ENCODE peak calls at places on chromosomes 4 and X, in four cellular contexts. D is GM12878, W is HCT116, A is H1. K is an unnamed sample.
A peak's percentile ranks its signal among the peaks of the same experiment; 100 is the strongest.

GRCh38 chrX:37781808-37782207 is 1.9 kb downstream of the CYBB start:
- DNase-seq in D (no peak), W (no peak), A (no peak), K (no peak)

GRCh38 chr4:151401739-151402138 is 7.2 kb upstream of the FHIP1A start:
- DNase-seq in D (no peak), W (no peak), A (no peak), K (no peak)

GRCh38 chr4:184012937-184013336 is 107.8 kb downstream of the STOX2 start:
- DNase-seq in D (no peak), W (no peak), A (no peak), K (no peak)

GRCh38 chr4:11299016-11299415 is 129.7 kb downstream of the HS3ST1 start:
- DNase-seq in D (no peak), W (no peak), A (no peak), K (no peak)

GRCh38 chr4:121668368-121669162 is 28.2 kb downstream of the ANXA5 start:
- DNase-seq in D (no peak), W (no peak), A (no peak), K (no peak)

GRCh38 chrX:130413415-130413814 is 11.6 kb downstream of the RBMX2 start:
- DNase-seq in D (no peak), W (no peak), A (no peak), K (no peak)

GRCh38 chrX:101078716-101079115 is at the start of gene TMEM35A:
- DNase-seq in D (no peak), W (no peak), A (peak; percentile 49), K (no peak)

GRCh38 chrX:48606091-48606490 is 8.8 kb downstream of the WDR13 start:
- DNase-seq in D (no peak), W (no peak), A (peak; percentile 44), K (no peak)

GRCh38 chr4:17313194-17313593 is 198.7 kb downstream of the QDPR start:
- DNase-seq in D (no peak), W (no peak), A (no peak), K (no peak)

GRCh38 chr4:1627417-1628313 is 56.4 kb downstream of the FAM53A start:
- DNase-seq in D (no peak), W (no peak), A (no peak), K (no peak)

GRCh38 chr4:80422727-80423404 is 87.3 kb downstream of the CFAP299 start:
- DNase-seq in D (no peak), W (no peak), A (no peak), K (no peak)

GRCh38 chr4:80423553-80424224 is 88.2 kb downstream of the CFAP299 start:
- DNase-seq in D (no peak), W (no peak), A (no peak), K (peak; percentile 9)

GRCh38 chr4:80424225-80424581 is 88.7 kb downstream of the CFAP299 start:
- DNase-seq in D (no peak), W (no peak), A (no peak), K (no peak)

GRCh38 chr4:80420638-80421037 is 85.1 kb downstream of the CFAP299 start:
- DNase-seq in D (no peak), W (no peak), A (no peak), K (no peak)

GRCh38 chr4:80425701-80426100 is 90.2 kb downstream of the CFAP299 start:
- DNase-seq in D (no peak), W (no peak), A (no peak), K (no peak)
- TF ChIP-seq EGR1 in D (no peak), W (no peak), A (no peak), K (no peak)

DNA sequence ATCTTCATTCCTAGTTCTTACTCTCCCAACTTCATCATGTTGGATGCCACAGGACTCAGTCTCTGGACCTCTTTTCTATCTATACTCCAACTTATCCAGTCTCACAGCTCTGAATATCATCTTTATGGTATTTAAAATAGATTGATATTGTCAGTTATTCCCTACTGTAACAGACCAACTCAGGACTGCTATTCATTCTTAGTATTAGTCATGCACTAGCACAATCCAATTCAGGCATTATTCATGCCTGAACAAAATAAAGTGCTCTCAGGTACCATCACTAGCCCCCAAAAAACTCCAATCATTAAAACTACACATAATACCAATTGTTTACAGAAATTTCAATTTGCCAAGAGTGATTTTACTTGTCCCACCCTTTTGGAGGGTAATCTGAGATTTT is 37.7 kb downstream of the FRYL start:
- DNase-seq in D (no peak), W (no peak), A (no peak), K (no peak)
- TF ChIP-seq EGR1 in D (no peak), W (no peak), A (no peak), K (no peak)

DNA sequence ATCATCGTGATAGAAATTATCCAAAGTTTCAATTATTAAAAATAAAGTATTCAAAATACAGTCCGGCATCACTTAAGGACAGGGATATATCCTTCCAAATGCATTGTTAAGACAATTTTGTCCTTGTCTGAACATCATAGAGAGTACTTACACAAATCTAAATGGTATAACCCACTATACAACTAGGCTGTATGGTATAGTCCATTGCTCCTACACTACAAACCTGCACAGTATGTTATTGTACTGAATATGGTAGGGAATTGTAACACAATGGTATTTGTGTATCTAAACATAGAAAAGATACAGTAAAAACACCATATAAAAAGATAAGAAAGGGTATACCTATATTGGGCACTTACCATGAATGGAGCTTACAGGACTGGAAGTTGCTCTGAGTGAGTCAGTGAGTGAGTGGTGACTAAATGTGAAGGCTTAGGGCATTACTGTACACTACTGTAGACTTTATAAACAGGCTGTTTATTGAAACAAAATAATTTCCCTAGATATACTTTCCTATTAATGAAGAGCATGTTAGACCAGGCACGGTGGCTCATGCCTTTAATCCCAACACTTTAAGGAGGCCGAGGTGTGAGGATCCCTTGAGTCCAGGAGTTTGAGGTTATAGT is 44.8 kb upstream of the PTPN13 start:
- DNase-seq in D (no peak), W (no peak), A (no peak), K (no peak)
- TF ChIP-seq EGR1 in D (no peak), W (no peak), A (no peak), K (no peak)

DNA sequence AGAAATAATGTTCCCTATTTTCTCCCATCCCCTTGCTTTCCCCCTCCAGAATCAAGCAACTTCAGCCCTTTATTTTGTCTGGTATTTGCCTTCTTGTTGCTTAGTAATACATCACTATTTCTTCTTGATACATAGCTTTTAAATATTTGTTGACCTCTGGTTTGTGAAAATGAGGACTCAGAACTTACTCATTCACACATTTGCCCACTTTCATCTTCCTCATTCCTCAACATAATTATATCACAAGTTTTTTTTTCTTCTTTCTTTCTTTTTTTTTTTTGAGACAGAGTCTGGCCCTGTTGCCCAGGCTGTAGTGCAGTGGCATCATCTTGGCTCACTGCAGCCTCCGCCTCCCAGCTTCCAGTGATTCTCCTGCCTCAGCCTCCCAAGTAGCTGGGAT is 28.9 kb upstream of the NDUFC1 start:
- DNase-seq in D (no peak), W (no peak), A (no peak), K (no peak)
- TF ChIP-seq EGR1 in D (no peak), W (no peak), A (no peak), K (no peak)

GRCh38 chr4:20203508-20203907 is 48.2 kb upstream of the SLIT2 start:
- DNase-seq in D (no peak), W (no peak), A (no peak), K (no peak)
- TF ChIP-seq EGR1 in D (no peak), W (no peak), A (no peak), K (no peak)

DNA sequence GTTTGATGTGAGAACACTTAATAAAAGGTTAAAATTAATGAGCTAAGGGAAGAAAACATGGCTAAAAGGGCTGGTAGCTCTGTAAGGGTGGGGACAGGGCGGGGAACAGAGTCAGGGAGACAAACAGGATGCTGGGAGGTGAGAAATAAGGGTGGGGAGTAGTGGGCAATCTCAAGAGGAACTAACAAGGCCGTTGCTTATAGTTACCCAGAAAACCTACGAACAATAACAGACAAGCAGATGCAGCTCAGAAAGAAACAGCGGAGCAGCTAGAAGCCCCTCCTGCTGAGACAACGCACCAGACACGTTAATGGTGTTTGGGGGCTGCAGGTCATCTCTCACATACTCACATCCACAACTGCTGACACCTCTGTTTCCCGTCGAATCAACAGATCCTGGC is 9.7 kb upstream of the KLF3 start:
- DNase-seq in D (no peak), W (no peak), A (no peak), K (no peak)
- TF ChIP-seq EGR1 in D (no peak), W (no peak), A (no peak), K (no peak)

GRCh38 chrX:35773958-35774564 is 24.1 kb upstream of the MAGEB16 start:
- DNase-seq in D (no peak), W (no peak), A (no peak), K (no peak)
- TF ChIP-seq EGR1 in D (no peak), W (no peak), A (no peak), K (no peak)

GRCh38 chrX:149512225-149512885 is 7.2 kb upstream of the IDS start:
- DNase-seq in D (peak; percentile 13), W (no peak), A (peak; percentile 60), K (peak; percentile 58)
- TF ChIP-seq EGR1 in D (no peak), W (no peak), A (no peak), K (no peak)

DNA sequence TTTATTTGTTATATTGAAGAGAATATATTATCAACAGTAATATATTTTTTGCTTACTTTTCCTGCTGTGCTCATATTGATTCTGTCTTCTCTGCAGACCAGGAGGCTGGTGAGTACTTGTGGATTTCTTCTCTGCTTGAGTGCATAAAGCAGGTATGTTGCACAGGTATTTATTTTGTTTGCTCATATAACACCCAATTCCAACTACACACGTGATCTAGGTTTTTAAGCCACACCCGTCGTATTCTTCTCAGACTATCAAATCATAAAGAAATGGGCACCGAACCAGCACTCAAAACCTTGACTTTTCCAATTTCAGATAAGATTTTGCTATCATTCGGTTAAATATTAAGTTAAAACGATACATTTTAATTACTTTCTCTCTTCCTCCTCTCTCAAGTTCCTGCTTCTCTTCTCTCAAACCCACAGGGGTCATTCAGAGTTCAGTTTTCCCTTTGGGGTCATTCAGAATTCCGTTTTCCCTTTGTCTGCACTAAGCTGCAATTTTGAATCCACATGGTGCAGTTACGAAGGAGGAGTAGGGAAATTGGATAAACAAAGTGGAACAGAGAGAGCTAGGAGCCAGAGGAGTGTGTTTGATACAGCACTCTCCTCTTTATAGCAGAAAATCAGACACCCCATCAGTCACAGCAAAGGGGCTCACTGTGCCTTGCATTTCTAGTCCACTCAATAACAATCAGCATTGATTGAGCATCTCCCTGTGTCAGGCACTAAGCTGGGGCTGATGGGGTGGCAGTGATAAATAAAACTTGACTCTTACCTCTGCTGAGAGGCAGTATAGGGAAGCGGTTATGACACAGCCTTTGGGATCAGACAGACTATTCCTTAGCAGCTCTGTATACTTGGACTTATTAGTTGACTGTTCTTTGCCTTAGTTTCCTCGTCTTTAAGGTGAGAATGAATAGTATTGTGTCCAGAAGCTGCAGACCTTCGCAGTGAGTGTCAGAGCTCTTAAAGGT is at the start of gene ADH1C:
- DNase-seq in D (no peak), W (no peak), A (no peak), K (no peak)
- TF ChIP-seq EGR1 in D (no peak), W (no peak), A (no peak), K (no peak)